ENCODE peak calls at places on chromosomes 13 and 19, in seven cellular contexts. I is lung, C is SK-N-SH, B is colonic mucosa, L is ovary, U is astrocyte, Q is PC-9. O is an unnamed sample.
A peak's percentile ranks its signal among the peaks of the same experiment; 100 is the strongest.

GRCh38 chr19:53158119-53158656 is 665 bp downstream of the ZNF347 start:
- DNase-seq in U (peak; percentile 13), B (peak; percentile 52), I (peak; percentile 29), Q (peak; percentile 51), C (peak; percentile 58), L (peak; percentile 46), O (no peak)

GRCh38 chr13:26482451-26483197 is 74.9 kb upstream of the WASF3 start:
- DNase-seq in Q (peak; percentile 43), B (peak; percentile 82), I (peak; percentile 63), L (peak; percentile 55), C (peak; percentile 81), U (peak; percentile 53), O (peak; percentile 65)

GRCh38 chr19:31096930-31097329 is 252.3 kb downstream of the TSHZ3 start:
- DNase-seq in Q (no peak), U (no peak), C (no peak), L (no peak), I (no peak), B (no peak), O (no peak)

GRCh38 chr19:54470991-54471782 is 1.9 kb downstream of the CDC42EP5 start:
- DNase-seq in B (peak; percentile 63), Q (peak; percentile 43), C (no peak), U (no peak), L (no peak), I (no peak), O (no peak)

GRCh38 chr19:10431943-10432735 is 11.8 kb downstream of the PDE4A start:
- DNase-seq in I (peak; percentile 62), L (no peak), B (peak; percentile 82), Q (peak; percentile 60), C (peak; percentile 68), U (no peak), O (no peak)

GRCh38 chr19:8311461-8312260 is 3.5 kb upstream of the CD320 start:
- DNase-seq in C (no peak), L (peak; percentile 38), U (no peak), Q (peak; percentile 75), I (no peak), B (peak; percentile 75), O (no peak)

GRCh38 chr13:99559560-99559959 is 58.3 kb downstream of the TM9SF2 start:
- DNase-seq in Q (no peak), U (no peak), I (no peak), C (no peak), L (no peak), B (no peak), O (no peak)

GRCh38 chr13:45092668-45093067 is 27.6 kb upstream of the GTF2F2 start:
- DNase-seq in I (no peak), L (no peak), U (peak; percentile 48), C (no peak), B (no peak), Q (no peak), O (peak; percentile 8)

GRCh38 chr19:18967358-18968146 is 26.5 kb upstream of the HOMER3 start:
- DNase-seq in C (no peak), B (peak; percentile 41), L (no peak), U (peak; percentile 33), I (peak; percentile 67), Q (no peak), O (peak; percentile 79)

GRCh38 chr13:114260818-114261217 is 20.6 kb upstream of the UPF3A start:
- DNase-seq in C (no peak), I (no peak), B (no peak), Q (no peak), L (no peak), U (no peak), O (no peak)

GRCh38 chr19:2424686-2425621 is 2.4 kb downstream of the TIMM13 start:
- DNase-seq in Q (no peak), I (no peak), B (no peak), U (peak; percentile 59), C (peak; percentile 80), L (peak; percentile 60), O (no peak)

GRCh38 chr13:97108535-97108910 is 113.6 kb upstream of the MBNL2 start:
- DNase-seq in U (peak; percentile 57), B (no peak), I (no peak), Q (no peak), L (peak; percentile 69), C (no peak), O (no peak)

GRCh38 chr13:30422056-30422914 is at the start of gene UBE2L5:
- DNase-seq in U (peak; percentile 79), C (peak; percentile 86), B (peak; percentile 73), I (peak; percentile 80), L (peak; percentile 85), Q (peak; percentile 67), O (peak; percentile 65)

GRCh38 chr13:25683056-25683455 is 311.3 kb downstream of the ATP8A2 start:
- DNase-seq in C (no peak), U (no peak), B (no peak), I (no peak), Q (no peak), L (no peak), O (no peak)

GRCh38 chr13:35136585-35136984 is 194.5 kb downstream of the NBEA start:
- DNase-seq in I (no peak), Q (no peak), B (no peak), C (no peak), L (no peak), U (peak; percentile 24), O (no peak)

GRCh38 chr19:8388612-8388958 is 1.6 kb upstream of the RAB11B start:
- DNase-seq in I (no peak), L (no peak), Q (no peak), U (no peak), C (no peak), B (no peak), O (no peak)

GRCh38 chr13:52026246-52026626 is 1.7 kb downstream of the UTP14C start:
- DNase-seq in U (no peak), I (no peak), L (no peak), C (no peak), Q (no peak), B (no peak), O (no peak)

GRCh38 chr13:40668335-40668734 is 1.9 kb upstream of the FOXO1 start:
- DNase-seq in B (peak; percentile 57), U (no peak), Q (no peak), I (peak; percentile 31), L (peak; percentile 47), C (no peak), O (no peak)

GRCh38 chr13:106492576-106493323 is 42.7 kb downstream of the EFNB2 start:
- DNase-seq in Q (no peak), C (no peak), B (no peak), I (no peak), U (no peak), L (no peak), O (no peak)
- H3K4me3 ChIP-seq in Q (no peak overlapping the region), C (no peak overlapping the region), B (no peak overlapping the region), I (no peak overlapping the region), U (no peak overlapping the region), L (no peak overlapping the region), O (no peak overlapping the region)

DNA sequence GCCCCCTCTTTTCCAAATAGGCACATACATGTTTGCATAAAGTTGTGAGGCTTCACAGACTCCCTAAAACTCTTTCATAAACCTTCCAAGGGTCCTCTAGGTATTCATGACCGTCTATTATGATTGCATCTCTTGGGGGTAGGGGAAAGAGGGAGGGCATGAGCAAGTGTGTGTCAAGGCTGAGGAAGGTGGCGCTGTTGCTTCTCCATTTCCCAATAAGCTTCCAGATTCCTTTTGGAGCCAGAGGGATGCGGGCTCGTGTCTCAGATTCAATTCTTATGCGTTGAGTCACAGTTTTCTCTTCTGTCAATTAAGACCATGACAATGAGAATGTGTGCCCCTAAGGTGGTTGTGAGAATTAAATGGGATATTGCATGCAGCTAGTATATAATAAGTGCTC is 51.0 kb upstream of the CYP2A7 start:
- DNase-seq in L (no peak), I (no peak), Q (peak; percentile 21), C (no peak), B (no peak), U (no peak), O (no peak)
- TF ChIP-seq CTCF in L (no peak), I (no peak), Q (no peak), C (peak; percentile 50), B (no peak), U (no peak), O (no peak)

DNA sequence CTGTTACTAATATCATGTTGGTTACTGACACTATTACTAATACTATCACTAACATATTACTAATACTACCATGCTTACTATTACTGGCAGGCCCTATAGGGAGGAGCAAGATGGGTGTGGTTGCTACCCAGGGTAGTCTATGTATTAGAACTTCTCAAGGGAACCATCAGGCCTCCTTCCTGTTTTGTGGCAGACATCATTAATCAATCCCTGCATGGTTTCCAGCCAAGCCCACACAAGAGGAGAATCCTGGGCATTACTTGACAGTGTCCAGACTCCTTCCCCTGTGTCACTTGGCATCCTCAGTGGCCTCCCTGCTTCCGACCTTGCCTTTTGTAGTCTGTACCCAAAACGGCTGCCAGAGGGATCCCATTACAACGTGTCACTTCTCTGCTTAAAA is 8.9 kb downstream of the HAS1 start:
- DNase-seq in L (no peak), B (no peak), C (no peak), I (no peak), Q (no peak), U (no peak), O (peak; percentile 18)
- H3K27me3 ChIP-seq in L (no peaks in the 10 kb centered on the region), B (peaks cover 8% of the 10 kb centered on the region), C (peaks cover 34% of the 10 kb centered on the region), I (peaks cover 8% of the 10 kb centered on the region), Q (peaks cover 56% of the 10 kb centered on the region), U (peaks cover 5% of the 10 kb centered on the region), O (peaks cover 9% of the 10 kb centered on the region)

DNA sequence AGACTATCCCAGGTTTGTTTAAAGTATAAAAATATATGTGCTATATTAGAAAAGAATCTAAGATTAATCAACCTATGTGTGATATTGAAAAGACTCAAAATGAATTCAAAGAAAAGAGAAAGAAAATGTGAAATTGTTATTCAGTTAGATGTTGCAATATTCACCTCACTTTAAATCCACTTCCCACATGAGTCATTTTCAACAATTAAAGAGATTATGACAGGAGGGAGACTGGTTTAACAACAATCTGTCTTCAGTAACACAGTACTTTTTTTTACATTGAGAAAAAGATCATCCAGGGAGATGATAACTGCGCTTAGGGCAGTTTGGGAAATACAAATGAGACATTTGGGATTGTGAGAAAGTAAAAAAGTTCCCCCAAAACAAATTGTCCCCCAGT is 1246.2 kb downstream of the SLITRK1 start:
- DNase-seq in B (no peak), U (peak; percentile 2), Q (no peak), L (no peak), I (no peak), C (no peak), O (peak; percentile 80)
- H3K4me3 ChIP-seq in B (no peak overlapping the region), U (no peak overlapping the region), Q (no peak overlapping the region), L (no peak overlapping the region), I (no peak overlapping the region), C (no peak overlapping the region), O (no peak overlapping the region)

GRCh38 chr19:36030264-36031148 is 2.2 kb downstream of the CLIP3 start:
- DNase-seq in L (no peak), U (no peak), Q (no peak), I (no peak), C (peak; percentile 34), B (no peak), O (peak; percentile 24)
- TF ChIP-seq CTCF in L (no peak), U (no peak), Q (no peak), I (no peak), C (peak; percentile 7), B (no peak), O (peak; percentile 43)

GRCh38 chr19:47423203-47423882 is 4.0 kb upstream of the MEIS3 start:
- DNase-seq in Q (no peak), B (no peak), L (no peak), C (no peak), U (no peak), I (no peak), O (no peak)
- H3K27me3 ChIP-seq in Q (peaks cover 65% of the 10 kb centered on the region), B (peaks cover 41% of the 10 kb centered on the region), L (no peaks in the 10 kb centered on the region), C (no peaks in the 10 kb centered on the region), U (peaks cover 39% of the 10 kb centered on the region), I (no peaks in the 10 kb centered on the region), O (peaks cover 38% of the 10 kb centered on the region)

O was measured in bronchial epithelial cell.